ENCODE peak calls at places on chromosomes 5 and 9, in five cellular contexts. M is glomerular endothelial cell, N is head of caudate nucleus, E is dermis microvascular lymphatic vessel endothelial cell, O is Calu3. D is an unnamed sample.

GRCh38 chr5:140169410-140169809 is 5.6 kb upstream of the CYSTM1 start:
- DNase-seq in M (no peak), N (no peak), E (no peak), O (no peak), D (no peak)

GRCh38 chr5:852431-853401 is 1.9 kb upstream of the ZDHHC11 start:
- DNase-seq in E (no peak), M (no peak), N (no peak), O (no peak), D (no peak)

GRCh38 chr5:2186472-2187015 is 303.8 kb upstream of the IRX4 start:
- DNase-seq in M (no peak), N (peak; percentile 34), E (no peak), O (no peak), D (no peak)

GRCh38 chr5:45038366-45038987 is 229.7 kb downstream of the MRPS30 start:
- DNase-seq in E (peak; percentile 39), M (no peak), N (no peak), O (peak; percentile 2), D (peak; percentile 85)

GRCh38 chr9:127173063-127173462 is 50.6 kb upstream of the ANGPTL2 start:
- DNase-seq in E (no peak), N (peak; percentile 21), O (no peak), M (no peak), D (no peak)

GRCh38 chr9:36922548-36922947 is 111.5 kb downstream of the PAX5 start:
- DNase-seq in M (no peak), O (no peak), E (no peak), N (no peak), D (no peak)

GRCh38 chr5:11903121-11903613 is 1.1 kb downstream of the CTNND2 start:
- DNase-seq in O (no peak), N (peak; percentile 57), M (no peak), E (no peak), D (peak; percentile 67)

GRCh38 chr9:18184034-18184800 is 289.7 kb upstream of the ADAMTSL1 start:
- DNase-seq in M (no peak), O (peak; percentile 5), E (no peak), N (no peak), D (peak; percentile 30)

GRCh38 chr9:135226369-135227050 is 139.0 kb downstream of the OLFM1 start:
- DNase-seq in N (no peak), O (no peak), E (no peak), M (no peak), D (no peak)

GRCh38 chr9:16268037-16269010 is 602.1 kb downstream of the BNC2 start:
- DNase-seq in E (no peak), N (no peak), O (no peak), M (no peak), D (no peak)

GRCh38 chr5:53071738-53072137 is 37.8 kb downstream of the MOCS2 start:
- DNase-seq in N (no peak), O (no peak), M (no peak), E (no peak), D (no peak)

GRCh38 chr9:115042781-115043509 is 75.0 kb downstream of the TNC start:
- DNase-seq in O (no peak), N (no peak), M (no peak), E (no peak), D (no peak)

GRCh38 chr5:133041157-133041784 is 10.5 kb upstream of the HSPA4 start:
- DNase-seq in N (no peak), O (no peak), E (no peak), M (no peak), D (no peak)

GRCh38 chr5:124651663-124652513 is 94.6 kb downstream of the ZNF608 start:
- DNase-seq in O (peak; percentile 86), M (no peak), E (peak; percentile 92), N (peak; percentile 95), D (peak; percentile 72)

GRCh38 chr9:120701248-120701647 is 13.0 kb downstream of the MEGF9 start:
- DNase-seq in N (no peak), E (no peak), O (no peak), M (no peak), D (peak; percentile 44)

GRCh38 chr9:86591472-86591871 is 237.3 kb upstream of the TUT7 start:
- DNase-seq in O (no peak), N (no peak), E (no peak), M (no peak), D (no peak)

GRCh38 chr5:77947051-77947428 is 170.9 kb upstream of the TBCA start:
- DNase-seq in E (no peak), M (no peak), O (no peak), N (no peak), D (no peak)

GRCh38 chr5:139457653-139458306 is 4.8 kb downstream of the ECSCR start:
- DNase-seq in E (no peak), O (no peak), N (no peak), M (no peak), D (no peak)

GRCh38 chr5:177601126-177601525 is 1.2 kb downstream of the B4GALT7 start:
- DNase-seq in M (no peak), N (no peak), E (no peak), O (no peak), D (no peak)

GRCh38 chr5:98248949-98249348 is 524.5 kb upstream of the RGMB start:
- DNase-seq in N (no peak), O (no peak), E (no peak), M (no peak), D (no peak)

GRCh38 chr5:95163079-95163478 is 121.8 kb downstream of the MCTP1 start:
- DNase-seq in O (peak; percentile 35), E (no peak), M (no peak), N (no peak), D (peak; percentile 23)

GRCh38 chr5:131386779-131387178 is 122.9 kb downstream of the CDC42SE2 start:
- DNase-seq in O (no peak), N (no peak), E (peak; percentile 96), M (no peak), D (no peak)

GRCh38 chr5:130720355-130720754 is 444.7 kb downstream of the HINT1 start:
- DNase-seq in M (peak; percentile 42), N (no peak), O (peak; percentile 24), E (peak; percentile 50), D (no peak)

GRCh38 chr5:50663636-50664035 is 2.8 kb upstream of the PARP8 start:
- DNase-seq in N (no peak), O (no peak), E (no peak), M (no peak), D (no peak)

GRCh38 chr9:31144614-31145013 is 1239.8 kb upstream of the ACO1 start:
- DNase-seq in N (no peak), E (no peak), M (no peak), O (no peak), D (no peak)

GRCh38 chr5:1709186-1709803 is 90.3 kb downstream of the MRPL36 start:
- DNase-seq in O (no peak), E (no peak), M (no peak), N (no peak), D (no peak)

GRCh38 chr9:108671156-108671555 is 184.6 kb downstream of the ACTL7B start:
- DNase-seq in N (no peak), E (peak; percentile 3), M (no peak), O (no peak), D (no peak)

GRCh38 chr9:14723301-14723700 is 768 bp upstream of the CER1 start:
- DNase-seq in M (no peak), O (no peak), N (no peak), E (no peak), D (no peak)

GRCh38 chr5:28766565-28767158 is 1728.3 kb upstream of the CDH9 start:
- DNase-seq in E (peak; percentile 13), M (peak; percentile 0), N (no peak), O (peak; percentile 33), D (peak; percentile 37)

GRCh38 chr5:84688566-84688965 is 303.9 kb upstream of the EDIL3 start:
- DNase-seq in O (no peak), M (no peak), N (no peak), E (no peak), D (peak; percentile 87)

GRCh38 chr9:123073991-123074422 is 40.5 kb downstream of the GPR21 start:
- DNase-seq in M (no peak), N (no peak), O (no peak), E (peak; percentile 56), D (no peak)

GRCh38 chr5:1472964-1473628 is 27.9 kb upstream of the SLC6A3 start:
- DNase-seq in O (no peak), E (no peak), M (no peak), N (no peak), D (no peak)

GRCh38 chr5:149445739-149446369 is 66.8 kb upstream of the IL17B start:
- DNase-seq in N (no peak), E (peak; percentile 93), O (no peak), M (no peak), D (peak; percentile 78)

GRCh38 chr9:127122176-127123151 is at the start of gene ANGPTL2:
- DNase-seq in E (peak; percentile 91), M (no peak), O (no peak), N (peak; percentile 96), D (peak; percentile 91)

GRCh38 chr5:6632324-6632930 is 417 bp downstream of the NSUN2 start:
- DNase-seq in N (no peak), M (no peak), E (peak; percentile 40), O (no peak), D (no peak)